ENCODE peak calls at places on chromosomes 4 and X, in four cellular contexts. One of them, this sample, is unnamed.

GRCh38 chr4:153512952-153513500 is 46.9 kb downstream of the TMEM131L start:
- DNase-seq in ovary: no peak
- DNase-seq in GM06990: no peak
- DNase-seq in tibial artery: no peak
- DNase-seq in this sample: no peak

GRCh38 chrX:103431316-103431715 is 55.0 kb downstream of the BEX3 start:
- DNase-seq in tibial artery: no peak
- DNase-seq in ovary: no peak
- DNase-seq in GM06990: no peak
- DNase-seq in this sample: no peak

GRCh38 chr4:64230709-64231310 is 178.4 kb downstream of the TECRL start:
- DNase-seq in ovary: no peak
- DNase-seq in tibial artery: no peak
- DNase-seq in GM06990: no peak
- DNase-seq in this sample: no peak

GRCh38 chr4:123288309-123289025 is 108.1 kb upstream of the SPRY1 start:
- DNase-seq in ovary: no peak
- DNase-seq in GM06990: no peak
- DNase-seq in tibial artery: no peak
- DNase-seq in this sample: no peak

GRCh38 chr4:16027626-16028025 is 56.2 kb downstream of the PROM1 start:
- DNase-seq in ovary: no peak
- DNase-seq in GM06990: no peak
- DNase-seq in tibial artery: no peak
- DNase-seq in this sample: no peak

GRCh38 chr4:98261291-98262271 is at the start of gene RAP1GDS1:
- DNase-seq in ovary: no peak
- DNase-seq in GM06990: no peak
- DNase-seq in tibial artery: peak
- DNase-seq in this sample: peak

GRCh38 chr4:69649207-69649606 is 3.8 kb downstream of the UGT2A1 start:
- DNase-seq in tibial artery: no peak
- DNase-seq in GM06990: no peak
- DNase-seq in ovary: no peak
- DNase-seq in this sample: no peak

GRCh38 chr4:40471923-40472322 is 136.8 kb downstream of the CHRNA9 start:
- DNase-seq in ovary: no peak
- DNase-seq in tibial artery: no peak
- DNase-seq in GM06990: no peak
- DNase-seq in this sample: no peak

GRCh38 chr4:88792821-88793220 is 95.2 kb upstream of the NAP1L5 start:
- DNase-seq in tibial artery: no peak
- DNase-seq in GM06990: no peak
- DNase-seq in ovary: no peak
- DNase-seq in this sample: no peak

GRCh38 chrX:126137899-126138298 is 28.2 kb downstream of the DCAF12L2 start:
- DNase-seq in GM06990: no peak
- DNase-seq in tibial artery: no peak
- DNase-seq in ovary: no peak
- DNase-seq in this sample: no peak
- TF ChIP-seq CTCF in GM06990: peak
- TF ChIP-seq CTCF in tibial artery: no peak
- TF ChIP-seq CTCF in ovary: no peak
- TF ChIP-seq CTCF in this sample: no peak

DNA sequence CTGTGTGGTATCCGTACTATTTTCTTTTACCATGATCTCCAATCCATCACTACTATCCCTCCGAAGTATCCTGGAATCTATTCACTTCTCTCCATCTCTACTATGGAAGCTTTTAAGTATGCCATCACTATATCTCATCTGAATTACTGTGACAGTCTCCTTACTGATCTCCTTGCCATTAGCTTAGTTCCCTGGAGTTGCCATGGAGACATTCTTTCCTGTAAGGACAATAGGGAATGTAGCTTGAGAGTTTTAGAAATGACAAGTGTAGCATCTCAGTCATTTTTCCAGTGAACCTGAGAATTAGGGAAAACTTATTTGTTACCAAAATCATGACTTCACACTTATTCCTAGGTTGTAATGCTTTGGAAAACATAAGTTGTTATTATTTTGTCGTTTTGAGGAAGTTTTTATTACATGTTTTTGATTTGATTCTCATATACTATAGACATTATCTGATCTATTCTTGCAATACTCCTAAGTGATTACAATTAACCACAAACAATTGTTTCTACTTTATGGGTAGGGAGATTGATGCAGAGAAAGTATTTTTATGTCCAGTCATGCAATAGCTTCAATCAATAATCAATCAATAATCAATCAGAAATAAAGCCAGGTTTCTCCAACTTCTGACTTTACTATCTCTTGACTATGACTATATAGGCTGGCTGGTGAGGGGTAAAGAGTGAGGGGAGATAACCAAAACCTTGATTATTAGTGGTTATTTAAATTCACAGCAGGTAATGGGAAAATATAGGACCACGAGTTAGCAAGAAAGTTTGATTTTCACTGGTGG is 86.1 kb downstream of the HPGD start:
- DNase-seq in tibial artery: no peak
- DNase-seq in ovary: no peak
- DNase-seq in GM06990: no peak
- DNase-seq in this sample: no peak
- H3K4me3 ChIP-seq in tibial artery: no peak
- H3K4me3 ChIP-seq in ovary: no peak
- H3K4me3 ChIP-seq in GM06990: no peak
- H3K4me3 ChIP-seq in this sample: no peak

GRCh38 chrX:106955004-106955772 is 35.0 kb downstream of the CLDN2 start:
- DNase-seq in GM06990: no peak
- DNase-seq in tibial artery: no peak
- DNase-seq in ovary: no peak
- DNase-seq in this sample: no peak

GRCh38 chrX:106951230-106951629 is 31.0 kb downstream of the CLDN2 start:
- DNase-seq in tibial artery: no peak
- DNase-seq in ovary: no peak
- DNase-seq in GM06990: no peak
- DNase-seq in this sample: no peak

GRCh38 chrX:106954041-106954440 is 33.8 kb downstream of the CLDN2 start:
- DNase-seq in ovary: no peak
- DNase-seq in GM06990: no peak
- DNase-seq in tibial artery: no peak
- DNase-seq in this sample: no peak

GRCh38 chrX:106952089-106952488 is 31.9 kb downstream of the CLDN2 start:
- DNase-seq in ovary: no peak
- DNase-seq in tibial artery: no peak
- DNase-seq in GM06990: no peak
- DNase-seq in this sample: no peak

GRCh38 chrX:106952988-106953387 is 32.8 kb downstream of the CLDN2 start:
- DNase-seq in GM06990: no peak
- DNase-seq in tibial artery: no peak
- DNase-seq in ovary: no peak
- DNase-seq in this sample: no peak
- TF ChIP-seq CTCF in GM06990: peak
- TF ChIP-seq CTCF in tibial artery: peak
- TF ChIP-seq CTCF in ovary: no peak
- TF ChIP-seq CTCF in this sample: peak

DNA sequence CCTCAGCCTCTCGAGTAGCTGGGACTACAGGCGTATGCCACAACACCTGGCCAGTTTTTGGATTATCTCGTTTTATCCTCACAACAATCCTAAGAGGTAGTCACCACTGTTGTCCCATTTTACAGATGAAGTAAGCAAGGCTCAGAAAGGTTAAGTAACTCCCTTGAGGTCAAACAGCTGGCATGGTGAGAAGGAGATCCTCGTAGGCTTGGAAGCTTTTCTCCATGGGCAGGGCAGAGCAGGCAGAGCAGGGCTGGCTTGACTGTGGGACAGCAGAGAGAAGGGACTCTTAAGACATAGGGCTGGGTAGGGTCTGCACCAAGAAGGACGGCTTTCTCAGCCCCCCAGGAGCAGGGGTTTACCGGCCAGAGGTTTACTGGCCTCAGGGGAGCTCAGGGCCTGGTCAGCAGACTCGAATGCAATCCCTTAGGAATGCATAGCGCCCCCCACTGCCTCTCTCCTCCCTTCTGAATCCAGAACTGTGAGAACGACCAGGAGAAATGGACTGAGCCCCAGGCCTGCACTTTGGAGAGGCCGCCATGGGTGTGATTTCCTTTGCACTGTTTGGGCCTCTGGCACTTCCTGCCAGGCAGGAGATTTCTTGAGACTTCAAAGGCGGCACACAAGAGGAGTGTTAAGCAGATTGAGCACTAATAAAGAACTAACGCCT is 14.0 kb upstream of the CDKN2AIP start:
- DNase-seq in tibial artery: no peak
- DNase-seq in ovary: no peak
- DNase-seq in GM06990: no peak
- DNase-seq in this sample: no peak
- H3K4me3 ChIP-seq in tibial artery: no peak
- H3K4me3 ChIP-seq in ovary: no peak
- H3K4me3 ChIP-seq in GM06990: no peak
- H3K4me3 ChIP-seq in this sample: no peak

GRCh38 chrX:149819371-149819770 is 37.6 kb downstream of the MAGEA9 start:
- DNase-seq in GM06990: no peak
- DNase-seq in ovary: no peak
- DNase-seq in tibial artery: no peak
- DNase-seq in this sample: no peak

GRCh38 chrX:149818652-149819051 is 36.9 kb downstream of the MAGEA9 start:
- DNase-seq in GM06990: no peak
- DNase-seq in ovary: no peak
- DNase-seq in tibial artery: no peak
- DNase-seq in this sample: no peak
- TF ChIP-seq CTCF in GM06990: no peak
- TF ChIP-seq CTCF in ovary: no peak
- TF ChIP-seq CTCF in tibial artery: no peak
- TF ChIP-seq CTCF in this sample: no peak

GRCh38 chrX:2402361-2402690 is 98.5 kb downstream of the DHRSX start:
- DNase-seq in ovary: no peak
- DNase-seq in tibial artery: no peak
- DNase-seq in GM06990: no peak
- DNase-seq in this sample: no peak
- H3K4me3 ChIP-seq in ovary: no peak
- H3K4me3 ChIP-seq in tibial artery: no peak
- H3K4me3 ChIP-seq in GM06990: no peak
- H3K4me3 ChIP-seq in this sample: no peak

This sample was measured in astrocyte of the cerebellum.